ENCODE peak calls at places on chromosomes 16 and 17, in six cellular contexts. One of them, this sample, is unnamed.

GRCh38 chr17:79916991-79917901 is 78.0 kb upstream of the CBX4 start:
- DNase-seq in hepatic stellate cell: no peak
- DNase-seq in fibroblast of villous mesenchyme: no peak
- DNase-seq in mucosa of descending colon: no peak
- DNase-seq in GM10248: no peak
- DNase-seq in T-helper 17 cell: no peak
- DNase-seq in this sample: no peak

GRCh38 chr16:24149102-24149501 is 107.0 kb upstream of the CACNG3 start:
- DNase-seq in GM10248: peak
- DNase-seq in mucosa of descending colon: no peak
- DNase-seq in T-helper 17 cell: no peak
- DNase-seq in hepatic stellate cell: no peak
- DNase-seq in fibroblast of villous mesenchyme: no peak
- DNase-seq in this sample: no peak

GRCh38 chr17:58476812-58477211 is 11.4 kb downstream of the HSF5 start:
- DNase-seq in GM10248: no peak
- DNase-seq in mucosa of descending colon: no peak
- DNase-seq in hepatic stellate cell: no peak
- DNase-seq in T-helper 17 cell: no peak
- DNase-seq in fibroblast of villous mesenchyme: no peak
- DNase-seq in this sample: no peak

GRCh38 chr16:16992986-16993783 is 477.6 kb downstream of the XYLT1 start:
- DNase-seq in GM10248: no peak
- DNase-seq in fibroblast of villous mesenchyme: no peak
- DNase-seq in mucosa of descending colon: no peak
- DNase-seq in T-helper 17 cell: no peak
- DNase-seq in hepatic stellate cell: no peak
- DNase-seq in this sample: no peak

GRCh38 chr17:5619088-5619740 is 34.9 kb upstream of the NLRP1 start:
- DNase-seq in GM10248: peak
- DNase-seq in hepatic stellate cell: no peak
- DNase-seq in fibroblast of villous mesenchyme: no peak
- DNase-seq in T-helper 17 cell: no peak
- DNase-seq in mucosa of descending colon: no peak
- DNase-seq in this sample: no peak

GRCh38 chr17:74736423-74737298 is at the start of gene RAB37:
- DNase-seq in T-helper 17 cell: peak
- DNase-seq in hepatic stellate cell: no peak
- DNase-seq in mucosa of descending colon: no peak
- DNase-seq in GM10248: peak
- DNase-seq in fibroblast of villous mesenchyme: no peak
- DNase-seq in this sample: no peak

GRCh38 chr16:22352119-22352518 is 22.3 kb downstream of the CDR2 start:
- DNase-seq in hepatic stellate cell: no peak
- DNase-seq in mucosa of descending colon: no peak
- DNase-seq in GM10248: no peak
- DNase-seq in T-helper 17 cell: no peak
- DNase-seq in fibroblast of villous mesenchyme: no peak
- DNase-seq in this sample: no peak

GRCh38 chr16:47712276-47713224 is 251.4 kb downstream of the PHKB start:
- DNase-seq in mucosa of descending colon: no peak
- DNase-seq in hepatic stellate cell: no peak
- DNase-seq in fibroblast of villous mesenchyme: no peak
- DNase-seq in T-helper 17 cell: no peak
- DNase-seq in GM10248: no peak
- DNase-seq in this sample: no peak

GRCh38 chr16:3960049-3960809 is 79.7 kb upstream of the CREBBP start:
- DNase-seq in GM10248: no peak
- DNase-seq in T-helper 17 cell: no peak
- DNase-seq in mucosa of descending colon: peak
- DNase-seq in fibroblast of villous mesenchyme: no peak
- DNase-seq in hepatic stellate cell: peak
- DNase-seq in this sample: no peak

GRCh38 chr17:6668219-6668618 is 16.7 kb downstream of the C17orf100 start:
- DNase-seq in T-helper 17 cell: no peak
- DNase-seq in hepatic stellate cell: no peak
- DNase-seq in fibroblast of villous mesenchyme: no peak
- DNase-seq in GM10248: no peak
- DNase-seq in mucosa of descending colon: no peak
- DNase-seq in this sample: no peak

GRCh38 chr17:4163951-4164350 is 21.0 kb downstream of the CYB5D2 start:
- DNase-seq in mucosa of descending colon: no peak
- DNase-seq in T-helper 17 cell: no peak
- DNase-seq in fibroblast of villous mesenchyme: peak
- DNase-seq in GM10248: no peak
- DNase-seq in hepatic stellate cell: no peak
- DNase-seq in this sample: no peak